ENCODE peak calls at places on chromosomes 7 and 10, in five cellular contexts. One of them, this sample, is unnamed.

GRCh38 chr10:101158101-101159058 is 27.3 kb downstream of the TLX1 start:
- DNase-seq in dermis microvascular lymphatic vessel endothelial cell: no peak
- DNase-seq in NCI-H748 treated with DMSO at 0.1 percent for 48 hours: no peak
- DNase-seq in psoas muscle: no peak
- DNase-seq in NCI-H1436: no peak
- DNase-seq in this sample: no peak

GRCh38 chr7:105932835-105933477 is 30.1 kb upstream of the CDHR3 start:
- DNase-seq in dermis microvascular lymphatic vessel endothelial cell: no peak
- DNase-seq in NCI-H748 treated with DMSO at 0.1 percent for 48 hours: no peak
- DNase-seq in psoas muscle: peak
- DNase-seq in NCI-H1436: no peak
- DNase-seq in this sample: no peak

GRCh38 chr10:78802866-78803265 is 265.9 kb upstream of the ZMIZ1 start:
- DNase-seq in dermis microvascular lymphatic vessel endothelial cell: no peak
- DNase-seq in NCI-H748 treated with DMSO at 0.1 percent for 48 hours: no peak
- DNase-seq in psoas muscle: peak
- DNase-seq in NCI-H1436: no peak
- DNase-seq in this sample: peak

GRCh38 chr7:22863156-22863899 is 40.7 kb upstream of the TOMM7 start:
- DNase-seq in dermis microvascular lymphatic vessel endothelial cell: no peak
- DNase-seq in NCI-H748 treated with DMSO at 0.1 percent for 48 hours: no peak
- DNase-seq in psoas muscle: no peak
- DNase-seq in NCI-H1436: no peak
- DNase-seq in this sample: no peak

GRCh38 chr7:47337531-47337930 is 244.4 kb downstream of the TNS3 start:
- DNase-seq in dermis microvascular lymphatic vessel endothelial cell: peak
- DNase-seq in NCI-H748 treated with DMSO at 0.1 percent for 48 hours: no peak
- DNase-seq in psoas muscle: no peak
- DNase-seq in NCI-H1436: no peak
- DNase-seq in this sample: no peak

GRCh38 chr7:100641463-100641859 is at the start of gene TFR2:
- DNase-seq in dermis microvascular lymphatic vessel endothelial cell: no peak
- DNase-seq in NCI-H748 treated with DMSO at 0.1 percent for 48 hours: no peak
- DNase-seq in psoas muscle: no peak
- DNase-seq in NCI-H1436: no peak
- DNase-seq in this sample: no peak

GRCh38 chr10:132298038-132298935 is 9.5 kb downstream of the STK32C start:
- DNase-seq in dermis microvascular lymphatic vessel endothelial cell: no peak
- DNase-seq in NCI-H748 treated with DMSO at 0.1 percent for 48 hours: no peak
- DNase-seq in psoas muscle: no peak
- DNase-seq in NCI-H1436: peak
- DNase-seq in this sample: no peak

GRCh38 chr7:121369462-121369861 is 26.6 kb downstream of the FAM3C start:
- DNase-seq in dermis microvascular lymphatic vessel endothelial cell: peak
- DNase-seq in NCI-H748 treated with DMSO at 0.1 percent for 48 hours: no peak
- DNase-seq in psoas muscle: no peak
- DNase-seq in NCI-H1436: no peak
- DNase-seq in this sample: no peak

GRCh38 chr7:104848386-104848990 is 165.5 kb upstream of the KMT2E start:
- DNase-seq in dermis microvascular lymphatic vessel endothelial cell: peak
- DNase-seq in NCI-H748 treated with DMSO at 0.1 percent for 48 hours: peak
- DNase-seq in psoas muscle: no peak
- DNase-seq in NCI-H1436: peak
- DNase-seq in this sample: no peak

GRCh38 chr7:77606561-77606960 is 69.5 kb downstream of the PTPN12 start:
- DNase-seq in dermis microvascular lymphatic vessel endothelial cell: no peak
- DNase-seq in NCI-H748 treated with DMSO at 0.1 percent for 48 hours: no peak
- DNase-seq in psoas muscle: no peak
- DNase-seq in NCI-H1436: no peak
- DNase-seq in this sample: no peak

GRCh38 chr7:106180721-106181120 is 68.6 kb upstream of the SYPL1 start:
- DNase-seq in dermis microvascular lymphatic vessel endothelial cell: no peak
- DNase-seq in NCI-H748 treated with DMSO at 0.1 percent for 48 hours: peak
- DNase-seq in psoas muscle: no peak
- DNase-seq in NCI-H1436: no peak
- DNase-seq in this sample: no peak

GRCh38 chr7:101129603-101130117 is 2.8 kb downstream of the SERPINE1 start:
- DNase-seq in dermis microvascular lymphatic vessel endothelial cell: no peak
- DNase-seq in NCI-H748 treated with DMSO at 0.1 percent for 48 hours: no peak
- DNase-seq in psoas muscle: no peak
- DNase-seq in NCI-H1436: no peak
- DNase-seq in this sample: no peak

GRCh38 chr7:117014673-117015133 is 61.4 kb downstream of the ST7 start:
- DNase-seq in dermis microvascular lymphatic vessel endothelial cell: peak
- DNase-seq in NCI-H748 treated with DMSO at 0.1 percent for 48 hours: no peak
- DNase-seq in psoas muscle: peak
- DNase-seq in NCI-H1436: no peak
- DNase-seq in this sample: peak

GRCh38 chr7:25894002-25894901 is 257.7 kb upstream of the NFE2L3 start:
- DNase-seq in dermis microvascular lymphatic vessel endothelial cell: peak
- DNase-seq in NCI-H748 treated with DMSO at 0.1 percent for 48 hours: no peak
- DNase-seq in psoas muscle: peak
- DNase-seq in NCI-H1436: no peak
- DNase-seq in this sample: no peak

GRCh38 chr7:158863611-158864506 is 7.5 kb downstream of the DYNC2I1 start:
- DNase-seq in dermis microvascular lymphatic vessel endothelial cell: peak
- DNase-seq in NCI-H748 treated with DMSO at 0.1 percent for 48 hours: peak
- DNase-seq in psoas muscle: peak
- DNase-seq in NCI-H1436: peak
- DNase-seq in this sample: peak

GRCh38 chr10:86594535-86594934 is 59.8 kb upstream of the OPN4 start:
- DNase-seq in dermis microvascular lymphatic vessel endothelial cell: no peak
- DNase-seq in NCI-H748 treated with DMSO at 0.1 percent for 48 hours: no peak
- DNase-seq in psoas muscle: no peak
- DNase-seq in NCI-H1436: no peak
- DNase-seq in this sample: no peak

GRCh38 chr7:93043393-93043985 is 74.3 kb downstream of the SAMD9 start:
- DNase-seq in dermis microvascular lymphatic vessel endothelial cell: peak
- DNase-seq in NCI-H748 treated with DMSO at 0.1 percent for 48 hours: no peak
- DNase-seq in psoas muscle: peak
- DNase-seq in NCI-H1436: no peak
- DNase-seq in this sample: no peak

GRCh38 chr7:149615690-149616270 is 118.2 kb upstream of the ZNF746 start:
- DNase-seq in dermis microvascular lymphatic vessel endothelial cell: no peak
- DNase-seq in NCI-H748 treated with DMSO at 0.1 percent for 48 hours: no peak
- DNase-seq in psoas muscle: no peak
- DNase-seq in NCI-H1436: no peak
- DNase-seq in this sample: no peak

GRCh38 chr7:44294325-44295069 is 30.9 kb downstream of the CAMK2B start:
- DNase-seq in dermis microvascular lymphatic vessel endothelial cell: no peak
- DNase-seq in NCI-H748 treated with DMSO at 0.1 percent for 48 hours: no peak
- DNase-seq in psoas muscle: no peak
- DNase-seq in NCI-H1436: no peak
- DNase-seq in this sample: peak

GRCh38 chr7:35805876-35806275 is 5.0 kb downstream of the SEPTIN7 start:
- DNase-seq in dermis microvascular lymphatic vessel endothelial cell: no peak
- DNase-seq in NCI-H748 treated with DMSO at 0.1 percent for 48 hours: no peak
- DNase-seq in psoas muscle: no peak
- DNase-seq in NCI-H1436: no peak
- DNase-seq in this sample: no peak

GRCh38 chr10:30358206-30358605 is 9.1 kb upstream of the MTPAP start:
- DNase-seq in dermis microvascular lymphatic vessel endothelial cell: no peak
- DNase-seq in NCI-H748 treated with DMSO at 0.1 percent for 48 hours: no peak
- DNase-seq in psoas muscle: no peak
- DNase-seq in NCI-H1436: no peak
- DNase-seq in this sample: no peak

GRCh38 chr7:22729180-22729579 is 2.2 kb downstream of the IL6 start:
- DNase-seq in dermis microvascular lymphatic vessel endothelial cell: no peak
- DNase-seq in NCI-H748 treated with DMSO at 0.1 percent for 48 hours: no peak
- DNase-seq in psoas muscle: no peak
- DNase-seq in NCI-H1436: no peak
- DNase-seq in this sample: no peak

GRCh38 chr7:94584113-94584512 is 71.8 kb downstream of the SGCE start:
- DNase-seq in dermis microvascular lymphatic vessel endothelial cell: no peak
- DNase-seq in NCI-H748 treated with DMSO at 0.1 percent for 48 hours: no peak
- DNase-seq in psoas muscle: no peak
- DNase-seq in NCI-H1436: no peak
- DNase-seq in this sample: no peak

GRCh38 chr10:29469481-29470354 is 165.1 kb downstream of the SVIL start:
- DNase-seq in dermis microvascular lymphatic vessel endothelial cell: no peak
- DNase-seq in NCI-H748 treated with DMSO at 0.1 percent for 48 hours: no peak
- DNase-seq in psoas muscle: no peak
- DNase-seq in NCI-H1436: no peak
- DNase-seq in this sample: no peak

GRCh38 chr10:116256749-116257259 is 16.2 kb downstream of the GFRA1 start:
- DNase-seq in dermis microvascular lymphatic vessel endothelial cell: no peak
- DNase-seq in NCI-H748 treated with DMSO at 0.1 percent for 48 hours: no peak
- DNase-seq in psoas muscle: no peak
- DNase-seq in NCI-H1436: no peak
- DNase-seq in this sample: no peak

GRCh38 chr7:27163776-27164380 is 1.5 kb downstream of the HOXA9 start:
- DNase-seq in dermis microvascular lymphatic vessel endothelial cell: no peak
- DNase-seq in NCI-H748 treated with DMSO at 0.1 percent for 48 hours: no peak
- DNase-seq in psoas muscle: no peak
- DNase-seq in NCI-H1436: no peak
- DNase-seq in this sample: no peak

This sample was measured in right atrium auricular region.